ENCODE peak calls at places on chromosomes 11 and 22, in five cellular contexts. R is cardiac muscle cell, B is prostate gland, W is H1, N is suprapubic skin. V is an unnamed sample. For H3K36me3, the result is how much of the 10 kb centered on the place peaks cover.

GRCh38 chr11:101470414-101470813 is 113.4 kb downstream of the TRPC6 start:
- DNase-seq in R (no peak), W (no peak), N (no peak), B (no peak), V (no peak)

GRCh38 chr22:48644108-48644507 is 1183.6 kb downstream of the BRD1 start:
- DNase-seq in R (peak), W (no peak), B (no peak), N (no peak), V (no peak)

GRCh38 chr22:34454598-34454997 is 534.3 kb upstream of the LARGE1 start:
- DNase-seq in B (no peak), R (no peak), W (no peak), N (no peak), V (no peak)

GRCh38 chr11:117000741-117001096 is 97.5 kb downstream of the SIK3 start:
- DNase-seq in B (no peak), R (no peak), N (no peak), W (no peak), V (no peak)

GRCh38 chr11:46435679-46436078 is 44.1 kb upstream of the CHRM4 start:
- DNase-seq in W (no peak), N (no peak), B (no peak), R (no peak), V (no peak)

GRCh38 chr11:3983101-3983500 is 111.5 kb upstream of the RRM1 start:
- DNase-seq in B (no peak), R (no peak), W (no peak), N (no peak), V (no peak)

GRCh38 chr22:24007253-24008021 is 2.2 kb upstream of the GSTT4 start:
- DNase-seq in R (no peak), N (no peak), W (no peak), B (no peak), V (no peak)

GRCh38 chr11:129861702-129862107 is 33.7 kb downstream of the NFRKB start:
- DNase-seq in R (peak), B (peak), W (peak), N (no peak), V (peak)

GRCh38 chr22:27637604-27638003 is 164.0 kb downstream of the MN1 start:
- DNase-seq in R (no peak), N (no peak), B (no peak), W (no peak), V (no peak)

GRCh38 chr11:10742460-10743208 is 8.4 kb upstream of the CTR9 start:
- DNase-seq in R (no peak), W (no peak), B (no peak), N (no peak), V (no peak)

GRCh38 chr22:20009018-20009482 is 7.6 kb downstream of the ARVCF start:
- DNase-seq in W (no peak), R (no peak), B (no peak), N (peak), V (no peak)

GRCh38 chr11:106224172-106224571 is 146.7 kb downstream of the AASDHPPT start:
- DNase-seq in W (no peak), R (no peak), N (no peak), B (no peak), V (no peak)
- TF ChIP-seq CTCF in W (peak), R (no peak), N (no peak), B (no peak), V (no peak)

DNA sequence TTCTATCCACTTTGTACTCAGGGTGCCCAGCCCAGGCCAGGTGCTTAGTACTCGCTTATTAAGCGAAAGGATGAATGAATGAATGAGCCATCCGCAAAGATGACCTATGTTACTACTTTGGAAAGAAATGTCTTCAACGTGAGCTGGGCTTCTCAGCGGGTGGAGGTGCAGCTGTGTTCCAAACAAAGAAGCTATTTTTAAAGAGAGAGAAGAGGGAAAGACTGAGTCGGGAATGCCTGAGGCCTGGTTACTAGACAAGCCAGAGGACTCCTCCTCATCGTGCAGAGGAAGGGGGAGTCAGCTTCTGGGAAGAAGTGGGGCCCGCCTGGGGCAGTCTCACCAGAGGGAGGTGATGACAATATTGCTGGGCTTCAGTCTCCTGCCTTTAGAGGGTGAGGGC is 30.4 kb upstream of the CD5 start:
- DNase-seq in B (no peak), N (no peak), R (no peak), W (no peak), V (no peak)
- H3K27ac ChIP-seq in B (no peak), N (peak), R (peak), W (no peak), V (no peak)

GRCh38 chr11:197741-198235 is 4.9 kb downstream of the SCGB1C1 start:
- DNase-seq in R (no peak), B (no peak), N (peak), W (no peak), V (peak)

GRCh38 chr11:199782-200181 is 6.9 kb downstream of the SCGB1C1 start:
- DNase-seq in B (no peak), R (no peak), N (peak), W (no peak), V (peak)

GRCh38 chr11:198236-198806 is 5.4 kb downstream of the SCGB1C1 start:
- DNase-seq in W (no peak), B (no peak), R (no peak), N (peak), V (peak)

GRCh38 chr11:200224-201003 is 6.8 kb downstream of the BET1L start:
- DNase-seq in W (no peak), N (peak), B (no peak), R (no peak), V (peak)

GRCh38 chr11:199004-199581 is 6.2 kb downstream of the SCGB1C1 start:
- DNase-seq in N (peak), B (no peak), W (no peak), R (no peak), V (peak)
- H3K36me3 ChIP-seq in N (under half), B (under half), W (under half), R (under half), V (under half)

DNA sequence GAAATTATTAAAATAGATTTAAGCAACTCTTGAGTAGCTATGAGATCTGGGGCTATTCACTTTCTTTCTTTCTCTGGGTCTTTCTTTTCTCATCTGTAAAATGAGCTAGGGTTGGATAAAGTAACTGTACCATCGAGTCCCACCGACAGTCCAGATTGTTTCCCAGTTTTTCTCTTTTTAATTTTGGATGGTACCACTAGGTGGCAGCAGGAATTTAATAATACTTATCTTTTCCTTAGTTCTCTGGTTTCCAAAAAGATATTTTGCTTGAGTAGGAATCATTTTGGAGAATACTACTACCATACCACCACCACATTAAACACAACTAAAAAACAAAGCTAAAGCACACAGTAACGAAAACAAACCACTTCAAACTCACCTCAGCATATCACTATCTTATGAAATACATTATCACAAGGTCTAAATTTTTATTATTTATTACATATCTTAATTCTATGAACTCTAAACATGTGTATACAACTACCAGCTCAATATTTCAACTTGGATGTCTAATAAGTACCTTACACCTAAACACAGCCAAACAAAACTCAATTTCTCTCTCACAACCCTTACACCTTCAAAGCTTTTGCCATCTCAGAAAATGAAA is 584.0 kb downstream of the KCNA4 start:
- DNase-seq in N (no peak), W (no peak), B (no peak), R (peak), V (no peak)
- TF ChIP-seq CTCF in N (peak), W (no peak), B (peak), R (peak), V (peak)

GRCh38 chr11:114199051-114199450 is 97.1 kb upstream of the NNMT start:
- DNase-seq in W (no peak), R (no peak), N (no peak), B (no peak), V (no peak)

GRCh38 chr11:114200351-114200750 is 95.8 kb upstream of the NNMT start:
- DNase-seq in B (no peak), R (no peak), N (no peak), W (no peak), V (no peak)

GRCh38 chr11:114202011-114202609 is 94.1 kb upstream of the NNMT start:
- DNase-seq in W (no peak), B (no peak), R (no peak), N (no peak), V (no peak)

GRCh38 chr11:114201219-114201618 is 95.0 kb upstream of the NNMT start:
- DNase-seq in N (no peak), B (no peak), W (no peak), R (no peak), V (no peak)

DNA sequence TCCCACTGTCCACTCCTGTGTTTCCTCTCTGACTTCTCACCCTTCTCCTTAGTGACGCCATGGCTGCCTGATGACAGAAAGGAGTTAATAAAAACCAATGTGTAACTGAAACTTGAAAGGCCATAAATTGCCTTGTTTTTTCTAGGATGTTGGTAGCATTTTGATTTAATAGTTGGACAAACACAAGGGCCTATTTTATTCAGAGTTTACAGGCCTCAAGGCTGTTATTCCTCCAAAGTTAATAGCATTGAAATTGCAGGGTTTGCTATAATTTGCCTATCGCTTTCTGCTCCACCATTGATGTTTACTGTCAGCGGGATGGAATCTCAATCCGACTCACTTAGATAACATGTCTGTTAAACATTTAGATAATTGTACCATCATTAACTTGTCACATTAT is 95.4 kb upstream of the NNMT start:
- DNase-seq in N (no peak), R (no peak), B (no peak), W (no peak), V (no peak)
- H3K27ac ChIP-seq in N (peak), R (no peak), B (peak), W (no peak), V (no peak)

V was measured in upper lobe of right lung.